ENCODE peak calls at places on chromosomes 12 and 14, in ten cellular contexts. F is stomach, M is uterus, L is esophagus squamous epithelium, H is Peyer's patch, V is endothelial cell of umbilical vein, U is GM12878, I is tibial nerve, J is HCT116, A is spleen. O is an unnamed sample.

GRCh38 chr12:22924391-22924790 is 299.4 kb downstream of the ETNK1 start:
- DNase-seq in I (no peak), V (no peak), F (no peak), J (no peak), M (no peak), A (no peak), H (no peak), U (no peak), L (no peak), O (no peak)

GRCh38 chr14:72519543-72519942 is 374.4 kb downstream of the DPF3 start:
- DNase-seq in M (no peak), A (no peak), V (no peak), L (no peak), F (no peak), H (no peak), J (no peak), I (no peak), U (no peak), O (no peak)

GRCh38 chr12:8644345-8645248 is 18.0 kb downstream of the MFAP5 start:
- DNase-seq in V (no peak), I (no peak), A (no peak), L (no peak), H (peak; percentile 80), J (no peak), U (peak; percentile 90), F (no peak), M (no peak), O (no peak)

GRCh38 chr12:31118347-31118830 is 44.7 kb downstream of the DDX11 start:
- DNase-seq in J (no peak), I (no peak), H (peak; percentile 57), U (no peak), V (no peak), A (peak; percentile 74), M (peak; percentile 62), L (no peak), F (no peak), O (no peak)

GRCh38 chr12:115149279-115149678 is 465.3 kb upstream of the TBX3 start:
- DNase-seq in L (no peak), U (no peak), M (no peak), J (no peak), I (no peak), V (no peak), H (no peak), A (no peak), F (no peak), O (no peak)

GRCh38 chr14:66074546-66074945 is 411.6 kb upstream of the CCDC196 start:
- DNase-seq in V (no peak), H (no peak), A (no peak), L (no peak), M (no peak), U (no peak), I (no peak), F (no peak), J (no peak), O (no peak)

GRCh38 chr12:4157122-4157521 is 116.4 kb upstream of the CCND2 start:
- DNase-seq in L (no peak), H (no peak), I (no peak), A (no peak), V (no peak), F (no peak), M (no peak), U (no peak), J (no peak), O (no peak)

GRCh38 chr12:88142610-88142991 is 494 bp downstream of the TMTC3 start:
- DNase-seq in V (no peak), A (peak; percentile 88), U (no peak), L (no peak), H (peak; percentile 61), M (peak; percentile 22), J (no peak), F (peak; percentile 28), I (no peak), O (peak; percentile 52)

GRCh38 chr12:119659289-119659897 is 8.5 kb upstream of the PRKAB1 start:
- DNase-seq in A (no peak), M (no peak), L (no peak), I (no peak), V (peak; percentile 42), H (peak; percentile 79), J (no peak), F (no peak), U (no peak), O (no peak)

GRCh38 chr14:20707622-20708021 is 19.1 kb downstream of the ANG start:
- DNase-seq in M (no peak), L (no peak), J (no peak), A (no peak), V (peak; percentile 57), H (no peak), F (peak; percentile 45), U (no peak), I (no peak), O (peak; percentile 43)

GRCh38 chr12:30811966-30812365 is 57.2 kb upstream of the CAPRIN2 start:
- DNase-seq in L (no peak), F (no peak), A (no peak), J (no peak), H (no peak), I (no peak), V (no peak), M (no peak), U (no peak), O (no peak)

DNA sequence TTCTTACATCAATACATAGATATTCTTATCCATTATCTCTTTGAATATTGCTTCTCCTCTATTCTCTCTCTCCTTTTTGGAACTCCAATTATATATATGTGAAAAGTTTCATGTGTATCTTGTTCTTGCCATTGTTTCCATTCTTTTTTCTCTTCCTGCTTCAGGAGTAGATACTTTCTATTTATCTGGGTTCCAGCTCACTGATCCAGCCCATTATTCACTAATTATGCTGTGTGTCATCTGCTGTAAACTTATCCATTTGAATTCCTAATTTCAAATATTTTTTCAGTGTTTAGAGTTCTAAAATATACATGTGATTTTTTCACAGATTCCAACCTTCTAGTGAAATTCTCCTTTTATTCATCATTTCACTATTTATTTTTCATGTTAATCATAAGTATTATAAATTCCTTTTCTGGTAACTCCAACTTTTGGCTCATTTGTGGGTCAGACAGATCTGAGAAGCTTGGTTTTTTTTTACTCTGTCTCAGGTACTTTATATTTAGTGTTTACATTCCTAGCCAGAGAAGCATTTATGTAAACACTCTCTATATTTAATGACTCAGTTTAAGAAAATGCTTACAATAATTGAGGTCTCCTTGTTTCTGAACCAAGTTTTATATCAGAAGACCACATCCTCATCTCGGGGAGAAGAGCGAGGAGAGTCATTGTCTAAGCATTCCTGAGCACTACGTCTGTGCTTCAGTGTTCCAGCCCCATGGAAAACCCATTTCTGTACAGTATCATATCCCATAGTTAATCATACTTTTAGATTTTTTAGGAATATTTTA is 15.9 kb upstream of the AMIGO2 start:
- DNase-seq in V (peak; percentile 43), L (no peak), M (no peak), J (no peak), I (no peak), U (no peak), A (no peak), F (no peak), H (no peak), O (no peak)
- H3K27ac ChIP-seq in V (peak overlapping the region; percentile 4), L (no peak overlapping the region), M (no peak overlapping the region), J (no peak overlapping the region), I (no peak overlapping the region), U (no peak overlapping the region), A (no peak overlapping the region), F (no peak overlapping the region), H (no peak overlapping the region), O (no peak overlapping the region)

GRCh38 chr12:108691154-108691994 is 39.9 kb downstream of the CORO1C start:
- DNase-seq in I (peak; percentile 90), V (peak; percentile 99), J (peak; percentile 86), F (peak; percentile 80), A (peak; percentile 92), M (peak; percentile 98), L (peak; percentile 72), H (peak; percentile 92), U (peak; percentile 63), O (peak; percentile 99)
- TF ChIP-seq POLR2A in I (peak; percentile 8), V (peak; percentile 56), J (no peak), F (no peak), A (no peak), M (peak; percentile 70), L (peak; percentile 53), H (no peak), U (peak; percentile 27), O (no peak)

DNA sequence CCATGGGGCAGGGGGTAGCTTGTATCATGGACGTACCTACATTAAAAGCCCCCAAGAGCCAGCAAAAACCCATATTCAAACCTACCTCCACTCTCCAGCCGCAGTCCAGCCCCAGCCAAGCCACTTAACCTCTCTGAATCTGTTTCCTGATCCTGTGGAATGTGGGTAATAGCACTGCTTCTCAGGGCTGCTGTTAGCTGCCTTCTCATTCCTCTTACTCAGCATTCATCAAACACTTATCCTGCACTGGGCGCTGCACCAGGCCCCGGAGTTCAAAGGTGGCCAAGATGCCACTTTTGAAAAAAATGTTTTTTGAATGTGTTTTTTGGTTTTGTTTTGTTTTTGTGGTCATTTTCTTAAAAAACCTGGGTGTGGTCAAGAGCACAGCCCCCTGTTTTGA is 237.4 kb downstream of the CHST11 start:
- DNase-seq in V (peak; percentile 33), M (no peak), A (no peak), U (no peak), H (no peak), F (no peak), J (no peak), I (no peak), L (no peak), O (no peak)
- H3K4me1 ChIP-seq in V (peaks cover 10% of the 10 kb centered on the region), M (no peaks in the 10 kb centered on the region), A (peaks cover 23% of the 10 kb centered on the region), U (peaks cover 42% of the 10 kb centered on the region), H (peaks cover 9% of the 10 kb centered on the region), F (peaks cover 4% of the 10 kb centered on the region), J (no peaks in the 10 kb centered on the region), I (no peaks in the 10 kb centered on the region), L (peaks cover 20% of the 10 kb centered on the region), O (no peaks in the 10 kb centered on the region)

GRCh38 chr12:21884942-21885341 is 56.3 kb downstream of the ABCC9 start:
- DNase-seq in H (no peak), I (no peak), J (no peak), V (no peak), A (no peak), L (no peak), U (no peak), M (no peak), F (no peak), O (no peak)

GRCh38 chr12:21877583-21877982 is 63.6 kb downstream of the ABCC9 start:
- DNase-seq in V (no peak), A (no peak), I (no peak), H (no peak), J (no peak), U (no peak), M (no peak), L (no peak), F (no peak), O (no peak)

GRCh38 chr12:21882635-21883034 is 58.6 kb downstream of the ABCC9 start:
- DNase-seq in U (no peak), F (no peak), L (no peak), J (no peak), M (peak; percentile 58), V (no peak), H (no peak), A (no peak), I (no peak), O (no peak)

GRCh38 chr12:21881950-21882349 is 59.3 kb downstream of the ABCC9 start:
- DNase-seq in V (no peak), A (no peak), M (peak; percentile 21), I (no peak), U (no peak), J (no peak), L (no peak), H (no peak), F (no peak), O (no peak)

DNA sequence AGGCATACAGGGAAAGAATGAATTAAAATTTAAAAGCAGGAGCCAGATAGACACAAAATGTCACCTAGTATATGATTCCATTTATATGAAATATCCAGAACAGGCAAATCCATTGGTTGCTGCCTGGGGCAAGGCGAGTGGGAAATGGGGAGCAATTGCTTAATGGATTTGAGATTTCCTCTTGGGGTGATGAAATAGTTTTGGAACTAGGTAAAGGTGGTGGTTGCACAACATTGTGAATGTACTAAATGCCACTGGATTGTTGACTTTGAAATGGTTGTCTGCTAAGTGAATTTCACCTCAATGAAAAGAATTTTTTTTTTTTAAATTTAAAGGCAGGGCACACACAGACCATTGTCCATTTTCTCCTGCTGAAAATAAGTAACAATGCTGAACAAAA is 61.9 kb downstream of the ABCC9 start:
- DNase-seq in F (no peak), H (no peak), I (no peak), U (no peak), J (no peak), M (no peak), V (no peak), A (no peak), L (no peak), O (no peak)
- H3K27ac ChIP-seq in F (no peak overlapping the region), H (no peak overlapping the region), I (no peak overlapping the region), U (no peak overlapping the region), J (no peak overlapping the region), M (no peak overlapping the region), V (no peak overlapping the region), A (no peak overlapping the region), L (no peak overlapping the region), O (no peak overlapping the region)

O was measured in breast epithelium.